ENCODE peak calls at places on chromosomes 5 and 9, in four cellular contexts. C is A549, I is K562, F is transverse colon. S is an unnamed sample.

GRCh38 chr5:133428072-133428660 is 184.2 kb downstream of the FSTL4 start:
- DNase-seq in I (no peak), F (no peak), C (no peak), S (no peak)

GRCh38 chr5:154610321-154611154 is 132.5 kb upstream of the HAND1 start:
- DNase-seq in C (peak; percentile 84), I (peak; percentile 85), F (peak; percentile 75), S (peak; percentile 53)

GRCh38 chr5:131654309-131654708 is 19.3 kb upstream of the RAPGEF6 start:
- DNase-seq in C (no peak), F (no peak), I (no peak), S (no peak)

GRCh38 chr5:1349246-1349645 is 4.3 kb upstream of the CLPTM1L start:
- DNase-seq in F (no peak), C (peak; percentile 29), I (no peak), S (no peak)

GRCh38 chr5:145681686-145682085 is 153.5 kb downstream of the PRELID2 start:
- DNase-seq in C (peak; percentile 74), F (peak; percentile 53), I (peak; percentile 75), S (peak; percentile 78)

GRCh38 chr5:6291961-6292360 is 86.4 kb downstream of the MED10 start:
- DNase-seq in F (no peak), I (no peak), C (peak; percentile 18), S (no peak)

GRCh38 chr5:177116631-177117373 is 16.8 kb upstream of the NSD1 start:
- DNase-seq in F (peak; percentile 80), I (peak; percentile 98), C (no peak), S (peak; percentile 79)

GRCh38 chr9:137366445-137366810 is 56.5 kb downstream of the EXD3 start:
- DNase-seq in F (no peak), C (no peak), I (no peak), S (no peak)

GRCh38 chr9:137280478-137281344 is 3.2 kb downstream of the TOR4A start:
- DNase-seq in F (no peak), C (no peak), I (no peak), S (no peak)

GRCh38 chr5:179509845-179510244 is 40.5 kb upstream of the RUFY1 start:
- DNase-seq in C (no peak), I (no peak), F (no peak), S (no peak)

GRCh38 chr5:155147222-155147621 is 133.7 kb downstream of the KIF4B start:
- DNase-seq in F (no peak), C (no peak), I (peak; percentile 15), S (no peak)

GRCh38 chr9:98860871-98861293 is 53.4 kb downstream of the GALNT12 start:
- DNase-seq in I (no peak), F (peak; percentile 44), C (peak; percentile 48), S (peak; percentile 43)

GRCh38 chr5:165630211-165630866 is 2124.9 kb downstream of the MAT2B start:
- DNase-seq in C (peak; percentile 56), F (peak; percentile 15), I (peak; percentile 24), S (no peak)

GRCh38 chr5:119789411-119790117 is 160.2 kb downstream of the FAM170A start:
- DNase-seq in C (no peak), I (no peak), F (no peak), S (no peak)

GRCh38 chr5:119814655-119815054 is 185.3 kb downstream of the FAM170A start:
- DNase-seq in C (no peak), F (no peak), I (no peak), S (no peak)

GRCh38 chr5:31270396-31270795 is 76.9 kb downstream of the CDH6 start:
- DNase-seq in F (no peak), I (peak; percentile 63), C (peak; percentile 15), S (no peak)

GRCh38 chr5:141783599-141784296 is 94.5 kb downstream of the PCDH1 start:
- DNase-seq in I (no peak), F (no peak), C (peak; percentile 18), S (no peak)

GRCh38 chr9:98129451-98129881 is 10.4 kb upstream of the TRIM14 start:
- DNase-seq in I (no peak), F (peak; percentile 31), C (no peak), S (no peak)

GRCh38 chr5:142659405-142659804 is 26.5 kb downstream of the FGF1 start:
- DNase-seq in I (no peak), F (no peak), C (no peak), S (no peak)

GRCh38 chr5:122715095-122715494 is 59.8 kb upstream of the SNX2 start:
- DNase-seq in F (no peak), I (no peak), C (peak; percentile 7), S (no peak)

GRCh38 chr5:7793861-7794260 is 57.1 kb downstream of the CFAP90 start:
- DNase-seq in C (no peak), F (no peak), I (no peak), S (no peak)

GRCh38 chr5:58937031-58937681 is 354.3 kb downstream of the RAB3C start:
- DNase-seq in F (no peak), I (peak; percentile 64), C (no peak), S (no peak)

GRCh38 chr5:82332064-82332855 is 54.1 kb upstream of the RPS23 start:
- DNase-seq in C (no peak), I (no peak), F (no peak), S (no peak)

GRCh38 chr5:140674629-140675028 is 1.3 kb upstream of the DND1 start:
- DNase-seq in F (no peak), C (no peak), I (no peak), S (no peak)

GRCh38 chr5:32249668-32250067 is 63.1 kb downstream of the MTMR12 start:
- DNase-seq in F (no peak), C (no peak), I (no peak), S (no peak)

GRCh38 chr5:164784230-164784629 is 1278.8 kb downstream of the MAT2B start:
- DNase-seq in I (no peak), C (no peak), F (no peak), S (no peak)

GRCh38 chr9:124385623-124386022 is 29.6 kb downstream of the PSMB7 start:
- DNase-seq in I (no peak), F (no peak), C (no peak), S (no peak)

GRCh38 chr5:143539742-143540141 is 136.3 kb upstream of the NR3C1 start:
- DNase-seq in F (no peak), C (no peak), I (no peak), S (no peak)

GRCh38 chr9:121707477-121708424 is 56.3 kb downstream of the DAB2IP start:
- DNase-seq in F (no peak), C (no peak), I (no peak), S (no peak)

GRCh38 chr9:106846847-106847246 is 16.1 kb upstream of the ZNF462 start:
- DNase-seq in C (no peak), F (no peak), I (no peak), S (no peak)

GRCh38 chr5:143204474-143205246 is 198.8 kb downstream of the NR3C1 start:
- DNase-seq in I (no peak), C (no peak), F (no peak), S (no peak)

DNA sequence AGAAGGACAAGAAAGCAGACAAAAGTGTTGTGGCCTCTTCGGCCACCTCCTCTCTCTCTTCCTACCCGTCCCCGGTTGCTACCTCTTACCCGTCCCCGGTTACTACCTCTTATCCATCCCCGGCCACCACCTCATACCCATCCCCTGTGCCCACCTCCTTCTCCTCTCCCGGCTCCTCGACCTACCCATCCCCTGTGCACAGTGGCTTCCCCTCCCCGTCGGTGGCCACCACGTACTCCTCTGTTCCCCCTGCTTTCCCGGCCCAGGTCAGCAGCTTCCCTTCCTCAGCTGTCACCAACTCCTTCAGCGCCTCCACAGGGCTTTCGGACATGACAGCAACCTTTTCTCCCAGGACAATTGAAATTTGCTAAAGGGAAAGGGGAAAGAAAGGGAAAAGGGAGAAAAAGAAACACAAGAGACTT is 2.4 kb downstream of the EGR1 start:
- DNase-seq in I (no peak), F (peak; percentile 55), C (no peak), S (peak; percentile 13)
- H3K4me3 ChIP-seq in I (peak overlapping the region; percentile 90), F (no peak overlapping the region), C (no peak overlapping the region), S (peak overlapping the region; percentile 84)

GRCh38 chr9:128192601-128193371 is 1.4 kb upstream of the CIZ1 start:
- DNase-seq in C (peak; percentile 97), I (peak; percentile 86), F (peak; percentile 92), S (peak; percentile 71)
- H3K27ac ChIP-seq in C (peak overlapping the region; percentile 98), I (peak overlapping the region; percentile 29), F (peak overlapping the region; percentile 94), S (peak overlapping the region; percentile 78)

GRCh38 chr9:127961166-127961490 is 19.7 kb downstream of the EEIG1 start:
- DNase-seq in F (no peak), C (no peak), I (no peak), S (no peak)

GRCh38 chr9:127961613-127962150 is 19.1 kb downstream of the EEIG1 start:
- DNase-seq in C (no peak), F (no peak), I (no peak), S (no peak)

GRCh38 chr9:127962278-127962677 is 18.5 kb downstream of the EEIG1 start:
- DNase-seq in F (no peak), C (no peak), I (no peak), S (no peak)

GRCh38 chr9:127963041-127963358 is 17.8 kb downstream of the EEIG1 start:
- DNase-seq in I (no peak), F (no peak), C (no peak), S (no peak)

GRCh38 chr9:127963359-127964064 is 17.3 kb downstream of the EEIG1 start:
- DNase-seq in C (no peak), F (no peak), I (no peak), S (no peak)
- TF ChIP-seq EP300 in C (no peak), F (peak; percentile 66), I (no peak), S (no peak)

DNA sequence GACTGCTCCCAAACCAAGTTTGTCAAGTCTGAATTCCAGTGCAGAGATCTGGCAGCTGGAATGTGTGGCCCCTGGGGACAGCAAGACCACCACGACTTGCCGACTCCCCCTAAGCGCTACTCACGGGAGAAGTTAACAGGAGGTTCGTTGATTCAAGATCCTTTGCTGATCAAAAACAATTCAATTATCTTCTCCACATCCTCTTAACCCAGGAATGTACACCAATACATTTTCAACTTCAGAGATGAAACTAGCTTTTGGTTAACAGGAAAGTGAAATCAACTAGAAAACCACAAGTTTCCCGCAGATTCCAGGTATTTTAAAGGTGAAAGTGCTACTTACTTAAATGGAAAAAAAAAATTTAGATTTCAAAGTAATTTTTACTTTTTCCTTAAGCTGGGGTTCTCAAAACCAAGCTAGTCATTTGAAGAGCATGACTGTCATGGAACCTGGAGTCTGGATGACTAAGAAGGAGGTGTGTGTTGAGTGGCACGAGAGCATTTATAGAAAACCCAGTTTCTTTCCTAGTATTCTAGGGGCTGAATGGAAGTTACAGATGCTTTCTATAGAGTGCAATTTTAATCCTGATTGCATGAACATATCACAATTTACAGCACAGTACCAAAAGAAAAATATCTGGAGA is 257.6 kb upstream of the PANK3 start:
- DNase-seq in C (no peak), F (no peak), I (no peak), S (no peak)
- H3K4me3 ChIP-seq in C (no peak overlapping the region), F (no peak overlapping the region), I (no peak overlapping the region), S (no peak overlapping the region)

GRCh38 chr5:43104102-43104501 is 16.6 kb upstream of the ZNF131 start:
- DNase-seq in C (no peak), I (no peak), F (no peak), S (no peak)
- H3K27ac ChIP-seq in C (no peak overlapping the region), I (no peak overlapping the region), F (no peak overlapping the region), S (no peak overlapping the region)